ENCODE peak calls at places on chromosomes 1 and 21, in nine cellular contexts. V, D, C, S, J, Y, X, L and I are unnamed samples.

GRCh38 chr1:94783342-94784264 is 36.6 kb upstream of the SLC44A3 start:
- DNase-seq in Y (peak), D (no peak), S (peak), J (peak), C (peak), X (no peak), L (peak), V (peak), I (no peak)

GRCh38 chr1:43706598-43707190 is 642 bp upstream of the ST3GAL3 start:
- DNase-seq in L (no peak), C (no peak), J (no peak), Y (peak), S (peak), X (no peak), V (no peak), D (peak), I (peak)

GRCh38 chr1:1169429-1170214 is 4.1 kb upstream of the TTLL10 start:
- DNase-seq in L (no peak), D (no peak), J (no peak), V (no peak), C (no peak), S (no peak), X (no peak), Y (no peak), I (peak)

GRCh38 chr1:7929637-7930036 is 11.0 kb downstream of the TNFRSF9 start:
- DNase-seq in S (no peak), D (no peak), L (no peak), X (no peak), V (no peak), Y (no peak), J (no peak), C (no peak), I (no peak)

GRCh38 chr1:27004471-27005165 is 8.0 kb downstream of the TENT5B start:
- DNase-seq in J (no peak), Y (peak), X (no peak), L (no peak), S (peak), D (no peak), V (peak), C (no peak), I (peak)

GRCh38 chr21:36609654-36610053 is 89.3 kb upstream of the SIM2 start:
- DNase-seq in L (no peak), Y (no peak), J (no peak), D (no peak), V (no peak), S (no peak), C (no peak), X (no peak), I (no peak)

GRCh38 chr21:36207577-36208320 is 51.1 kb downstream of the DOP1B start:
- DNase-seq in J (peak), V (no peak), S (no peak), L (no peak), C (no peak), D (no peak), X (peak), Y (no peak), I (no peak)

GRCh38 chr21:33212159-33212851 is 17.4 kb upstream of the IFNAR2 start:
- DNase-seq in Y (peak), C (no peak), X (no peak), J (peak), S (no peak), L (no peak), V (no peak), D (no peak), I (no peak)

GRCh38 chr1:86507935-86508582 is 38.8 kb upstream of the CLCA4 start:
- DNase-seq in S (no peak), Y (peak), C (no peak), D (peak), V (peak), J (no peak), L (no peak), X (no peak), I (peak)

GRCh38 chr1:19645544-19646252 is 1.6 kb downstream of the NBL1 start:
- DNase-seq in S (no peak), Y (no peak), X (no peak), C (no peak), L (peak), V (no peak), J (no peak), D (no peak), I (peak)

GRCh38 chr1:229661897-229662296 is 35.9 kb downstream of the URB2 start:
- DNase-seq in C (no peak), J (no peak), V (no peak), S (no peak), X (no peak), Y (no peak), D (no peak), L (no peak), I (no peak)

GRCh38 chr1:47179988-47180563 is 9.8 kb downstream of the PDZK1IP1 start:
- DNase-seq in D (no peak), V (no peak), X (no peak), J (no peak), L (no peak), Y (no peak), C (no peak), S (no peak), I (no peak)

GRCh38 chr1:22611530-22611947 is 24.9 kb upstream of the C1QA start:
- DNase-seq in L (peak), Y (peak), D (peak), C (no peak), X (peak), S (peak), J (peak), V (no peak), I (peak)

GRCh38 chr1:39089811-39090519 is 63.8 kb downstream of the NDUFS5 start:
- DNase-seq in Y (no peak), C (no peak), J (no peak), S (no peak), L (no peak), V (no peak), X (no peak), D (peak), I (peak)

GRCh38 chr1:214228976-214229375 is 52.0 kb upstream of the SMYD2 start:
- DNase-seq in S (no peak), L (peak), Y (no peak), C (no peak), X (no peak), J (no peak), D (no peak), V (no peak), I (no peak)

GRCh38 chr1:6180215-6180577 is at the start of gene CHD5:
- DNase-seq in C (no peak), L (no peak), Y (peak), X (no peak), V (no peak), S (no peak), J (no peak), D (peak), I (peak)

DNA sequence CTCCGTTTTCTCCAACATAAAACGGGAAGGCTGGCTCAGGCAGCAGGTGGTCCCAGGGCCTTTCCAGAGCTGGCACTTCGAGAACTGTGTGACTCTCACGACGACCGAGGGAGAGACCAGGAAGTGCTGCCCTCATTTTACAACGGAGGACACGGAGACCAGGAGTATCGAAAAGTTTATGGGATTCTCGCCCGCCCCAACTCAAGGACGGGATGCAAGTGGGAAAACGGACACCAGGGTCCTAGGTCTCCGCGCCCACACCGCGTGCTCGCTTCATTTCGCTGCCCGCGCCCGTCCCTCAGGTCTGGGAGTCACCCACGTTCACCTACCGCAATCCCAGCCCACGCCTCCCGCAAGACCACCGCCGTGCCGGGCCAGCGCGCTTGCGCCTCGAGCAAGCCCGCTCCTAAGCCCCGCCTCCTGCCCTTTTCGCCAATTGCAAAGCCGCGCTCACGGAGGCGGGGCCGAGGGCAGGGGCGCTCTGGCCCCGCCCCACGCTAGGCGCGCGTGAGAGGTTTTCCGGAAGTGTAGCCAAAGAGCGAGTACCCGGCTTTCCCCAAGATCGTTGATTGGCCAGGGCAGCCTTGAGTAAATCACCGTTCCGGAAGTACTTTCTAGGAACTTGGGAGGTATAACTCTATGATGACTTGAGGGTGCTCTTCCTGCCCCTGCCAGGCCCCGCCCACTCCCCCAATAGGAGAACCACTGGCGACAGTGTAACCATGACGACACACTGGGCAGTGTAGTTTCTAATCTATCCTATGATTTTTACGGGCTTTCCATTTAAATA is at the start of gene PARS2:
- DNase-seq in V (peak), X (peak), S (peak), Y (peak), C (peak), L (peak), D (peak), J (peak), I (peak)
- H3K27ac ChIP-seq in V (peak), X (peak), S (peak), Y (peak), C (peak), L (peak), D (peak), J (peak), I (peak)

GRCh38 chr1:15579683-15580047 is 5.2 kb downstream of the AGMAT start:
- DNase-seq in L (no peak), C (no peak), D (no peak), X (no peak), Y (no peak), S (no peak), V (no peak), J (no peak), I (no peak)
- H3K27ac ChIP-seq in L (peak), C (peak), D (peak), X (no peak), Y (no peak), S (no peak), V (no peak), J (no peak), I (no peak)

GRCh38 chr1:23867542-23867952 is 543 bp downstream of the FUCA1 start:
- DNase-seq in L (no peak), D (no peak), V (no peak), J (no peak), S (no peak), X (peak), Y (peak), C (no peak), I (peak)
- H3K27ac ChIP-seq in L (peak), D (peak), V (peak), J (no peak), S (peak), X (peak), Y (no peak), C (peak), I (no peak)

GRCh38 chr1:12336436-12336835 is 106.6 kb downstream of the VPS13D start:
- DNase-seq in S (peak), Y (no peak), J (peak), X (no peak), D (no peak), L (no peak), C (no peak), V (no peak), I (no peak)

GRCh38 chr1:12339861-12340557 is 110.2 kb downstream of the VPS13D start:
- DNase-seq in L (no peak), V (no peak), D (no peak), J (no peak), Y (peak), X (no peak), S (no peak), C (no peak), I (no peak)

GRCh38 chr1:12339410-12339809 is 109.6 kb downstream of the VPS13D start:
- DNase-seq in L (peak), J (no peak), V (no peak), X (no peak), C (no peak), Y (peak), D (no peak), S (no peak), I (no peak)

GRCh38 chr1:12338793-12339192 is 109.0 kb downstream of the VPS13D start:
- DNase-seq in Y (no peak), C (no peak), L (no peak), J (no peak), D (no peak), S (no peak), X (no peak), V (no peak), I (no peak)

DNA sequence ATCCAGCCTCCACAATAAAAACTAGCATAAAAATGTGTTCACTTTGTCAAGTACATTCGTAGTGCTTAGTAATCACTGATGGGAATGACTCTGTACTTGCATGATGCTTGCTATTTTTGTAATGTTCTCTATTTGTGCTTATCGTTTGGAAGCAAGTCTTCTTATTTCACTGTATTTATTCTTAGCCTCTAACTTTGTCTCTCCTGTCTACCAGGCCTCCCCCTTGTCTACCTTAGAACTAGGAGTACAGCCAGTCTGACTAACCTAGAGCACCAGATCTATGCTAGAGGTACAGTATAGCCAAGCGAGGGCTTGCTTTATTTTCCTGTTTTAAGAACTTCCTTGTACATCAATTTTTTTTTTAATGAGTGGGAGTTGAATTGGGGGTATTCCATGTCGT is 108.2 kb downstream of the VPS13D start:
- DNase-seq in V (no peak), S (no peak), J (no peak), D (no peak), Y (no peak), C (no peak), X (no peak), L (no peak), I (no peak)
- H3K27ac ChIP-seq in V (peak), S (peak), J (no peak), D (no peak), Y (no peak), C (peak), X (no peak), L (peak), I (no peak)

DNA sequence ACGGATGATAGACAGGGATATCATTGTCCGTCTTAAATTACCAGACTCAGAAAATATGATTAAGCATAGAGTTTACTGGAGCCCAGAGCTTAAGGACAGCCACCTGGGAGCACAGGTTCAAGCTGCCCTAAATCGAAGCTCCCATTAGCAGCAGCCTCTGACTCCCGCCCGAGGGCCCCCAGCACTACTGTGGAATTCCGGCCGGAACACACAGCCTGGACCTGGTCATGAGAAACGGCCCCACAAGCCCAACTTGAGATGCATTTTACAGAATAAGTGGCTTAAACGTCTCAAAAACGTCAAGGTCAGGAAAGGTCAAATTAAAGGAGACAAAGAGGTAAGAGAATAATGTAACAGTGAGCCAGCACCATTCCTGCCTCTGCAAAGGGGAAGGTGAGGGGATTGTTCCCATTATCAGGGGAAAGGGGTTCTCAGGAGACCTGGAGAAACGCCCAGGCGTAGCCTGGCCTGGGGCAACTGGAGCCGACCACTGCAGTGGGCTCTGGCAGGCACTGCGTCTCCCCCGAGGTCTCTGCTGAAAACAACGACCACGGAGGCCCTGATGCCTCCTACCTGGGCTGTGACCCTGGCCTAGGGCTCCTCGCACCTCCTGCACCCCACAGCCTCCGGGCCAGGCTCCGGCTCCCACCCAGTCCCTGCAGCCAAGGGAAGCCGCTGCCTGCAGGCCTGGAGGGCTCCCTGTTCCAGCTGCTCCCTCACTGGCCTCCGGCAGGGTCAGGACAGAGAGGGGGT is 11.5 kb upstream of the COL6A1 start:
- DNase-seq in D (no peak), Y (no peak), L (peak), V (peak), S (no peak), X (no peak), C (no peak), J (no peak), I (no peak)
- H3K27ac ChIP-seq in D (no peak), Y (no peak), L (peak), V (peak), S (no peak), X (no peak), C (no peak), J (no peak), I (no peak)

DNA sequence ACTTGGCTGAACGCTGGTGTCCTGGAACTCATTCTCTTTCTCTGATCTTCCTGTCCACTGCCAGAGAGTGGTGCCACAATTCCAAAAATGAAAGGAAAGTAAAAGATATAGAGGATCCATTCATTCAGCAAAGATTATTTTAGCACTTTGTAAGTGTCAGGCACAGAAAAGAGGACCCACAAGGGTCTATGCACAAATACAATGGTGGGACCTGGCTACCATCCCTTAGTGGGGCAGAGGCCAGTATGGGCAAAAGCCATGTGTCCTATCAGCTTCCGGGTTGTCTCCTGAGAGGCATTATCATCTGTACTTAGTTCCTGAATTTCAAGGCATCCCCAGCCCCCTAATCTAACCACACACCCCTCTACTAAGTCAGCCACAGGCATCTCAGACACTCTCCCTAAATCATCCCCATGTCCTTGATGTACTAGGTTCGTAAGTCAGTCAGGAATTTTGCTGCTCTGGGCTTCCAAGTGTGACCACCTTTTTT is 19.0 kb downstream of the SSR2 start:
- DNase-seq in V (no peak), D (no peak), S (no peak), L (no peak), X (no peak), C (no peak), J (peak), Y (no peak), I (no peak)
- H3K27ac ChIP-seq in V (no peak), D (no peak), S (no peak), L (no peak), X (peak), C (peak), J (no peak), Y (no peak), I (no peak)

GRCh38 chr1:156703336-156703735 is 2.0 kb downstream of the CRABP2 start:
- DNase-seq in C (no peak), D (no peak), X (no peak), J (no peak), V (no peak), L (no peak), S (no peak), Y (no peak), I (no peak)

GRCh38 chr1:156705321-156705917 is at the start of gene CRABP2:
- DNase-seq in J (no peak), L (no peak), Y (peak), D (no peak), S (no peak), X (no peak), V (peak), C (no peak), I (no peak)

GRCh38 chr1:156703741-156704140 is 1.6 kb downstream of the CRABP2 start:
- DNase-seq in J (no peak), S (no peak), D (no peak), Y (no peak), C (no peak), V (no peak), L (no peak), X (no peak), I (peak)

GRCh38 chr1:156704930-156705320 is 458 bp downstream of the CRABP2 start:
- DNase-seq in X (peak), C (peak), D (no peak), S (peak), Y (peak), L (peak), V (peak), J (peak), I (peak)

GRCh38 chr1:156704166-156704711 is 1.1 kb downstream of the CRABP2 start:
- DNase-seq in J (no peak), D (no peak), S (no peak), Y (no peak), X (no peak), L (no peak), C (no peak), V (no peak), I (no peak)
- H3K27ac ChIP-seq in J (no peak), D (no peak), S (no peak), Y (peak), X (peak), L (no peak), C (no peak), V (peak), I (no peak)

GRCh38 chr1:209323743-209324142 is 259.8 kb upstream of the CAMK1G start:
- DNase-seq in Y (no peak), D (no peak), L (no peak), S (no peak), X (peak), V (no peak), C (no peak), J (no peak), I (no peak)

GRCh38 chr1:209325492-209325891 is 258.0 kb upstream of the CAMK1G start:
- DNase-seq in S (no peak), X (peak), Y (no peak), D (no peak), J (no peak), C (no peak), L (no peak), V (no peak), I (no peak)

GRCh38 chr1:209326876-209327275 is 256.6 kb upstream of the CAMK1G start:
- DNase-seq in S (no peak), D (no peak), Y (no peak), V (no peak), C (no peak), X (no peak), L (no peak), J (no peak), I (peak)

GRCh38 chr1:209328178-209328577 is 255.3 kb upstream of the CAMK1G start:
- DNase-seq in J (no peak), D (no peak), V (no peak), L (peak), C (no peak), X (no peak), S (no peak), Y (no peak), I (no peak)

DNA sequence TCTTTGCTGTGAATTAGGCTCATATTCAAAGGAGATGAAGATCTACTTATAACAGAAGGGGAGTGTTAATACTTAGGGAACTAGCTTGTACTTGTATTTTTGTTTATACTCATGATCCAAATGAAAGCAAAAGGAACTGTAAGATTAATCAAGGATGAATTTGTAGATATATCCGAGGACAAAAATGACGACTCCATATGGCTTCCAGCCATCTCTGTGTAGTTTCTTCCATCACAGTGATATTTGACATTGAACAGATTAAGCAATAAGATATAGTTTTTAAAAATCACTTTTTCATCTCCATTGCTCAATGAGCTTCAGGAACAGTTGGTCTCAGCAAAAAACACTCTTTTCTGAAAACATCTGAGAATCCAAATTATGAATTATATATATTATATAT is 257.4 kb upstream of the CAMK1G start:
- DNase-seq in C (no peak), L (no peak), X (no peak), Y (no peak), J (no peak), V (no peak), D (no peak), S (no peak), I (no peak)
- H3K27ac ChIP-seq in C (no peak), L (no peak), X (no peak), Y (no peak), J (no peak), V (no peak), D (no peak), S (no peak), I (no peak)